ENCODE peak calls at places on chromosomes 3 and 15, in eight cellular contexts. B is GM03348; X is activated CD8-positive, alpha-beta memory T cell treated with anti-CD3 and anti-CD28 coated beads for 24 hours; K is T-cell; W is HCT116; O is T-helper 22 cell; V is IMR-90; T is mesenteric fat pad. U is an unnamed sample.

GRCh38 chr3:9402410-9403228 is 5.2 kb downstream of the SETD5 start:
- DNase-seq in B (no peak), X (no peak), K (no peak), W (no peak), O (no peak), V (peak; percentile 52), T (no peak), U (no peak)

GRCh38 chr15:70308011-70308761 is 210.5 kb upstream of the TLE3 start:
- DNase-seq in B (no peak), X (peak; percentile 71), K (no peak), W (peak; percentile 3), O (no peak), V (no peak), T (peak; percentile 33), U (no peak)

GRCh38 chr3:172666873-172667694 is 43.8 kb downstream of the NCEH1 start:
- DNase-seq in B (peak; percentile 78), X (peak; percentile 77), K (peak; percentile 35), W (peak; percentile 67), O (peak; percentile 57), V (peak; percentile 83), T (no peak), U (peak; percentile 30)

GRCh38 chr15:40893019-40893723 is 1.1 kb upstream of the VPS18 start:
- DNase-seq in B (no peak), X (no peak), K (no peak), W (no peak), O (no peak), V (no peak), T (no peak), U (no peak)

GRCh38 chr3:8542190-8542980 is 40.8 kb downstream of the LMCD1 start:
- DNase-seq in B (no peak), X (no peak), K (no peak), W (no peak), O (no peak), V (no peak), T (no peak), U (no peak)

GRCh38 chr15:34055868-34056595 is 17.0 kb upstream of the AVEN start:
- DNase-seq in B (peak; percentile 81), X (no peak), K (no peak), W (no peak), O (no peak), V (peak; percentile 85), T (no peak), U (no peak)

GRCh38 chr15:78302579-78302978 is 3.2 kb upstream of the SKIC8 start:
- DNase-seq in B (peak; percentile 72), X (no peak), K (no peak), W (no peak), O (no peak), V (peak; percentile 85), T (no peak), U (no peak)

GRCh38 chr3:51100543-51100851 is 284.6 kb upstream of the MANF start:
- DNase-seq in B (no peak), X (no peak), K (no peak), W (no peak), O (no peak), V (no peak), T (no peak), U (no peak)

GRCh38 chr3:100197876-100198275 is 62.9 kb upstream of the TBC1D23 start:
- DNase-seq in B (no peak), X (no peak), K (no peak), W (no peak), O (no peak), V (no peak), T (no peak), U (no peak)